ENCODE peak calls at places on chromosomes 13 and 19, in seven cellular contexts. S is CD8-positive, alpha-beta memory T cell; Y is tibial artery; R is CD4-positive, alpha-beta memory T cell; T is HCT116; H is neuronal stem cell; D is neural progenitor cell. J is an unnamed sample.

GRCh38 chr19:54662730-54663129 is at the start of gene LILRB4:
- DNase-seq in S (no peak), Y (peak; percentile 52), R (no peak), T (no peak), H (no peak), D (no peak), J (peak; percentile 67)

GRCh38 chr13:25286308-25286968 is 850 bp downstream of the MTMR6 start:
- DNase-seq in S (peak; percentile 60), Y (no peak), R (peak; percentile 60), T (no peak), H (peak; percentile 5), D (peak; percentile 47), J (no peak)

GRCh38 chr13:102395174-102395573 is 6.7 kb downstream of the FGF14 start:
- DNase-seq in S (no peak), Y (no peak), R (no peak), T (no peak), H (no peak), D (no peak), J (no peak)

GRCh38 chr19:4991538-4991937 is 22.6 kb downstream of the KDM4B start:
- DNase-seq in S (no peak), Y (no peak), R (no peak), T (no peak), H (no peak), D (no peak), J (no peak)

GRCh38 chr13:59809564-59809963 is 354.2 kb downstream of the DIAPH3 start:
- DNase-seq in S (no peak), Y (no peak), R (no peak), T (no peak), H (no peak), D (no peak), J (no peak)

GRCh38 chr19:46980756-46981155 is 38.9 kb upstream of the NPAS1 start:
- DNase-seq in S (peak; percentile 4), Y (no peak), R (no peak), T (no peak), H (no peak), D (no peak), J (no peak)

GRCh38 chr13:24272452-24273161 is 36.8 kb upstream of the C1QTNF9 start:
- DNase-seq in S (peak; percentile 41), Y (no peak), R (peak; percentile 18), T (no peak), H (no peak), D (no peak), J (no peak)

GRCh38 chr19:46015080-46015960 is 7.5 kb downstream of the PGLYRP1 start:
- DNase-seq in S (peak; percentile 56), Y (peak; percentile 48), R (peak; percentile 57), T (no peak), H (peak; percentile 82), D (peak; percentile 96), J (no peak)

GRCh38 chr13:29906432-29907011 is 56.1 kb upstream of the UBL3 start:
- DNase-seq in S (no peak), Y (no peak), R (no peak), T (no peak), H (no peak), D (no peak), J (no peak)

GRCh38 chr19:46603752-46604241 is 2.7 kb downstream of the CALM3 start:
- DNase-seq in S (no peak), Y (no peak), R (no peak), T (no peak), H (no peak), D (no peak), J (peak; percentile 61)

GRCh38 chr13:96090240-96091101 is 564 bp downstream of the HS6ST3 start:
- DNase-seq in S (no peak), Y (no peak), R (no peak), T (no peak), H (peak; percentile 11), D (peak; percentile 66), J (no peak)

GRCh38 chr19:28554321-28555091 is 658.4 kb downstream of the UQCRFS1 start:
- DNase-seq in S (no peak), Y (no peak), R (no peak), T (no peak), H (no peak), D (no peak), J (no peak)

GRCh38 chr13:53090507-53090906 is 61.9 kb downstream of the OLFM4 start:
- DNase-seq in S (no peak), Y (no peak), R (no peak), T (no peak), H (no peak), D (no peak), J (no peak)

GRCh38 chr19:49421878-49422202 is 1.4 kb downstream of the PTH2 start:
- DNase-seq in S (no peak), Y (no peak), R (no peak), T (no peak), H (no peak), D (no peak), J (no peak)

DNA sequence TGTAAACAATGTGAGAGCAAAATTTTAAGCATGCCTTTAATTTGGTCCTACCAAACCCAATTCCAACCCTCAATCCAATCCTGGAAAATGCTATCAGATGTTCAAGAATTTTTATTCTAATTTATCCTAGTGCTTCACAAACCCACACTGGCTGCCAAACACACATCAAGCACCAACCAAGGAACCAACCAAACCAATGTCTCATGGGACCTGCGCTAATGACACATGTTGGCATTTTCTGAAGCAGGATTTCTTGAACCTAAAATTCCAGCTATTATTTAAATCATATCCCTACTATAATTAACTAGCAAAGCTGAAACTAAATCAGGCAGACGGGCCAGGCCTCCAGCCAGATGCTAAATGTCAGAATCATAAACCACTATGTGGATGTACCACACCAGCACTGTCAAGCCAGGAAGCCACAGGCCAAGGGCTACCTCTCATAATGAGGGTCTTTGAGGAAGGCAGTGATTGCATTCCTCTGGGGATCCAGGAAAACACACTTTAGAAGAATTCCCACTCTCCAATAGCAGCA is 5.8 kb downstream of the LATS2 start:
- DNase-seq in S (no peak), Y (no peak), R (no peak), T (no peak), H (no peak), D (no peak), J (no peak)
- H3K4me1 ChIP-seq in S (no peaks in the 10 kb centered on the region), Y (no peaks in the 10 kb centered on the region), R (no peaks in the 10 kb centered on the region), T (peaks cover 18% of the 10 kb centered on the region), H (peaks cover 4% of the 10 kb centered on the region), D (peaks cover 23% of the 10 kb centered on the region), J (peaks cover 37% of the 10 kb centered on the region)

DNA sequence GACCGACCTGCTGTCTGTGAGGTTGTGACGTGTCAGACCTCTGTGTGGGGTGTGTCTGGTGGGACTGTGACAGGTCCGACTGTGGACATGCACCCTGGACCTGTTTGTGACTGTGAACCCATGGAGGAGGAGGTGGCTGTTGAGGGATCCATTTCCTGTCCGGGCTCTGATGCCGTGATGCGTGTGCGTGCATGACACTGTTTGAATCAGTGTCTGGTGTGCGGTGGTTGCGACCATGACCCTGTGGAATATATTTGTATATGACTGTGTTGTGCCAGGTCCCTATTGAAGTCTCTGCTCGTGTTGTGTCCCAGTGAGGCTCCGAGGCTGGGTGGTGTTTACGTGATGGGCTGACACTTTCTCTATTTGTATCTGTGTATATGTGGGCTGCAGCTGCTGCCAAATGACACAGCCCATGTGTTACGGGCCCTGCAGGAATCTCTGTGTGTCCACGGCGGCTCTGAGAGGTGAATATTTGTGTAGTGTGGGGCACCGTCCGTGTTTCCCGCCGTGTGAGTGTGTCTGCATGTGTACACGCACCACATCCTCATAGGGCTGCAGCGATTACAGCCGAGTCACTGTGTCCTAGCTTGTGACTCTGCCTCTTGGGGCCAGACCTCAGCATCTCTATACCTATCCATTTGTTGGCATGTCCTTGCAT is 18.3 kb downstream of the CCDC97 start:
- DNase-seq in S (no peak), Y (peak; percentile 34), R (no peak), T (no peak), H (no peak), D (no peak), J (no peak)
- H3K4me1 ChIP-seq in S (peaks cover 69% of the 10 kb centered on the region), Y (no peaks in the 10 kb centered on the region), R (peaks cover 73% of the 10 kb centered on the region), T (peaks cover 27% of the 10 kb centered on the region), H (peaks cover 29% of the 10 kb centered on the region), D (peaks cover 18% of the 10 kb centered on the region), J (peaks cover 45% of the 10 kb centered on the region)

GRCh38 chr13:40479196-40479845 is 187.1 kb downstream of the FOXO1 start:
- DNase-seq in S (no peak), Y (no peak), R (no peak), T (no peak), H (no peak), D (no peak), J (no peak)

GRCh38 chr13:40478775-40479174 is 187.7 kb downstream of the FOXO1 start:
- DNase-seq in S (no peak), Y (no peak), R (no peak), T (no peak), H (no peak), D (no peak), J (no peak)

GRCh38 chr13:40480915-40481525 is 185.4 kb downstream of the FOXO1 start:
- DNase-seq in S (no peak), Y (no peak), R (no peak), T (no peak), H (no peak), D (no peak), J (no peak)

GRCh38 chr13:40477623-40478608 is 188.5 kb downstream of the FOXO1 start:
- DNase-seq in S (no peak), Y (peak; percentile 85), R (no peak), T (no peak), H (no peak), D (peak; percentile 18), J (no peak)

DNA sequence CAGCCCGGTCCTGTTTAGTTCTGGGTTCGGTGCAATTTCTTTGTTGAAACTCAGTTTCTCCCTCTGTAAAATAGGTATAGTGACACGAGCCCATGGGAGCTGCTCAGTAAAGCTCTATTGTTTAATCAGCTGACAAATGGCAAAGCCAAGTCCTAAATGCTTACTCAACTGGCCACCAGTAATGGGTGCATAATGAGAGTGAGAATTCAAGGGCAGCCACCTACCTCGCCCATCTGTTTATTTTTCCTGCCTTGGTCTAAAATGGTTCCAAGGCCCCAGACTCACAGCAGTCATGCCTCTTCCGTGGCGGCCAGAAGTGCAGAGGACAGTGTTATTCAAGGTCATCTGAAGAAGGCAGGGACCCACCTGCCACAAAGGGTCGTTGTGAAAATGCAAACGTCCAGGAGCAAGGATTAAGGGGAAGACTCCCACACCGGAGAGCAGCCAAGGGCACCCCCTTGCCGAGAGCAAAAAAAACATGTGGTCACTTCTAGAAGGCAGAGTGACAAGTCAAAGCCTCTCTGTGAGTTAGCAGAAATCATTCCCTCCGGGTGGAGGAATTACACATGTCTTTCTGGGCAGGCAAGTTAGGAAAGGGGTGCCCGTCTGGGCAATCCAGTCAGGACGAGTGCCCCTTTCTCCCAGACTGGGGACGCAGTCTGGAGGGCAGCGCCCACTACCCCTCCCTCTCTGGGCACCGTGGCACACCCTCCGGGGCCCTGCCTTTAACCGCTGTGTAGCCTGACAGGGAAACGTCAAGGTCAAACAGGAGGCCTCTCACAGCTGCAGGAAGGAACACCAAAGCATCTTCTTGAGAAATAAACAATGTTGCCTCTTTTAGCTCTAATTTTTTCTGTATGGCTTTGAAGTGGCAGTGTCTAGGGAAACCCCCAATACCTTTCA is 186.2 kb downstream of the FOXO1 start:
- DNase-seq in S (peak; percentile 65), Y (no peak), R (no peak), T (no peak), H (no peak), D (no peak), J (no peak)
- H3K4me1 ChIP-seq in S (peaks cover 54% of the 10 kb centered on the region), Y (peaks cover 3% of the 10 kb centered on the region), R (peaks cover 48% of the 10 kb centered on the region), T (peaks cover 5% of the 10 kb centered on the region), H (peaks cover 11% of the 10 kb centered on the region), D (peaks cover 13% of the 10 kb centered on the region), J (peaks cover 27% of the 10 kb centered on the region)

DNA sequence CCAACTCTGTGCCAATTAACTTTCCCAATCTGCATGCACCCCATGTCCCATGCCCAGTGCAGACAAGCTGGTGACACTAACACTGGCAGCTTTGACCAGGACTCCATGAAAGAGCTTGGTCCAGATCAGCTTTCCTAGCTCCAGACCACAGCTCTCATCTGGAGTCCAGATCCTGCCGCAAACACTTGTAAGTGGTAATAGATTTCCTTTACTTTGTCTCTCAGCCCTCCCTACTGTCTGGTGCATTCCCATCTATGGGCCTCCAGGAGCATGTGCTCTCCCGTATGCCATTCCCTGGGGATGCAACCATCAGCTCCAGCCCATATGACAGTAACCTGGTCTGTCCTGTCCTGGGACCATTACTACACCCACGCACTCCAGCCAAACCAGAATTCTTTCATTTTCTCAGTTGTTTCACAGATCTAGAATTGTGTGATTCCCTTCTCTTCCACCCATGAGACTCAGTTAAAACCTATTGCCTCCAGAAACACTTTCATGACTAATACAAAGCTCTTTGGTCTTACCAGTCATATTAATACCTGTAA is 4.9 kb upstream of the STARD13 start:
- DNase-seq in S (no peak), Y (no peak), R (no peak), T (no peak), H (no peak), D (no peak), J (no peak)
- H3K4me1 ChIP-seq in S (peaks cover 6% of the 10 kb centered on the region), Y (no peaks in the 10 kb centered on the region), R (peaks cover 10% of the 10 kb centered on the region), T (peaks cover 7% of the 10 kb centered on the region), H (no peaks in the 10 kb centered on the region), D (peaks cover 7% of the 10 kb centered on the region), J (peaks cover 16% of the 10 kb centered on the region)

J was measured in ascending aorta.